ENCODE peak calls at places on chromosome 1, in four cellular contexts. S, I, C and M are unnamed samples. For H3K36me3, the result is how much of the 10 kb centered on the place peaks cover.

GRCh38 chr1:42941640-42942330 is 16.9 kb downstream of the SLC2A1 start:
- DNase-seq in C (peak), S (peak), I (peak), M (peak)

GRCh38 chr1:40630488-40631223 is 34.8 kb downstream of the RIMS3 start:
- DNase-seq in S (peak), C (peak), I (peak), M (no peak)

GRCh38 chr1:25135903-25136302 is 96.4 kb downstream of the SYF2 start:
- DNase-seq in S (no peak), I (no peak), C (no peak), M (no peak)

GRCh38 chr1:100188617-100189016 is 10.6 kb upstream of the LRRC39 start:
- DNase-seq in I (peak), C (peak), S (no peak), M (no peak)

GRCh38 chr1:162006081-162006480 is 17.6 kb downstream of the OLFML2B start:
- DNase-seq in I (no peak), S (no peak), C (no peak), M (no peak)

GRCh38 chr1:236167154-236167553 is 24.8 kb downstream of the GPR137B start:
- DNase-seq in I (no peak), S (no peak), C (no peak), M (no peak)

GRCh38 chr1:41226816-41227215 is 15.3 kb downstream of the SCMH1 start:
- DNase-seq in S (no peak), I (no peak), C (no peak), M (no peak)

GRCh38 chr1:41362749-41363631 is 1.8 kb downstream of the FOXO6 start:
- DNase-seq in C (no peak), I (no peak), S (no peak), M (no peak)

GRCh38 chr1:67599085-67599484 is 85.9 kb upstream of the GADD45A start:
- DNase-seq in I (no peak), C (peak), S (no peak), M (no peak)

GRCh38 chr1:8145525-8145924 is 119.4 kb upstream of the ERRFI1 start:
- DNase-seq in I (peak), C (no peak), S (no peak), M (no peak)

GRCh38 chr1:1928231-1929101 is 9.4 kb upstream of the TMEM52 start:
- DNase-seq in C (no peak), I (no peak), S (peak), M (peak)

GRCh38 chr1:86753700-86754099 is 49.3 kb downstream of the SH3GLB1 start:
- DNase-seq in C (no peak), S (no peak), I (no peak), M (no peak)

GRCh38 chr1:52867060-52867845 is 24.7 kb downstream of the ZYG11A start:
- DNase-seq in S (no peak), I (no peak), C (no peak), M (no peak)

GRCh38 chr1:201955750-201956143 is 444 bp downstream of the TIMM17A start:
- DNase-seq in C (no peak), S (no peak), I (no peak), M (no peak)

GRCh38 chr1:5485968-5486665 is 506.1 kb downstream of the NPHP4 start:
- DNase-seq in I (no peak), S (no peak), C (no peak), M (no peak)

GRCh38 chr1:228007801-228008341 is 1.1 kb downstream of the WNT3A start:
- DNase-seq in S (no peak), I (no peak), C (no peak), M (no peak)

GRCh38 chr1:26127235-26128163 is 15.9 kb downstream of the PDIK1L start:
- DNase-seq in C (peak), S (peak), I (no peak), M (no peak)

GRCh38 chr1:2990376-2991115 is 30.7 kb upstream of the ACTRT2 start:
- DNase-seq in I (no peak), C (no peak), S (peak), M (peak)

GRCh38 chr1:107263291-107263790 is 122.5 kb downstream of the NTNG1 start:
- DNase-seq in C (no peak), I (no peak), S (no peak), M (no peak)

GRCh38 chr1:36531833-36532232 is 49.1 kb upstream of the CSF3R start:
- DNase-seq in C (no peak), I (no peak), S (no peak), M (no peak)

GRCh38 chr1:231385118-231385748 is 36.9 kb downstream of the EGLN1 start:
- DNase-seq in C (no peak), I (no peak), S (peak), M (no peak)
- H3K36me3 ChIP-seq in C (under half), I (under half), S (under half), M (under half)

GRCh38 chr1:20648438-20648837 is 12.7 kb downstream of the DDOST start:
- DNase-seq in S (no peak), I (no peak), C (no peak), M (no peak)
- H3K36me3 ChIP-seq in S (under half), I (half or more), C (under half), M (half or more)

GRCh38 chr1:214335567-214335966 is 54.6 kb downstream of the SMYD2 start:
- DNase-seq in S (no peak), I (no peak), C (no peak), M (no peak)
- H3K36me3 ChIP-seq in S (under half), I (under half), C (under half), M (under half)

DNA sequence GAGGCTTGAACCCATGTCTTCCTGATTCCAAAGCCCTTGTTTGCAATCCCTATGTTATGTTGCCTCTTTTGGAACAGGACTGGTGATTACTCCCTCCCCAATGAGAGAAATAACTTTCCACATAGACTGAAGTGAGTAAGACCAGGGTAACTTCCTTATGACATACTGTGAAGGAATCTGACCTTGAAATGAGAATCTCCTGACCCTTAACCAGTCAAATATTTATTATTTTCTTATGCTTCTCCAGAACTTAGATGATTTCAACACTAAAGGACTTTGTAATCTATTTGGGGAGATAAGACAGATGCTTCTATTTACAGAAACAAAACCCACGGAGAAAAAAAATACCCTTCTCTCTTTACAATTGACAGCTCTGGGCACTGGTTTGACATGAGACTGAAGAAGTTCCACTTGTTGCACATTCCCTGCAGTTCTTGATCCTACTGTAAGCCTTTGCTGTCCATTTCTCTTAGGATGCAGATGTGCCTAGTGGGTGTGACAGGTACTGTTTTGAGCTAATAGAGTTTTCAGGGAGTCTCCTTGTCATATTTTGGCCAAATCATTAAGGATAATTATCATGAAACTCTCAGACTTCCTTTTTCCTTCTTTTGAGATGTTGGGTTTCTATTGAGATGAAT is 3.9 kb upstream of the RPTN start:
- DNase-seq in I (peak), C (peak), S (no peak), M (no peak)
- H3K36me3 ChIP-seq in I (under half), C (under half), S (under half), M (under half)